ENCODE peak calls at places on chromosomes 11 and 22, in nine cellular contexts. V is RWPE1, O is lower lobe of right lung, Y is spleen, X is GM10248, B is astrocyte, G is mucosa of descending colon, L is OCI-LY7, A is right lobe of liver. N is an unnamed sample.

GRCh38 chr22:22520667-22521602 is 865 bp upstream of the ZNF280A start:
- DNase-seq in G (no peak), O (no peak), L (peak; percentile 12), X (no peak), B (no peak), A (no peak), Y (no peak), V (no peak), N (no peak)

GRCh38 chr11:66100272-66101037 is 30.4 kb downstream of the PACS1 start:
- DNase-seq in A (peak; percentile 70), O (peak; percentile 79), Y (peak; percentile 93), L (peak; percentile 86), B (peak; percentile 36), G (peak; percentile 62), X (peak; percentile 62), V (no peak), N (peak; percentile 48)

GRCh38 chr22:23251445-23252093 is 71.3 kb downstream of the BCR start:
- DNase-seq in A (peak; percentile 54), Y (no peak), L (no peak), O (no peak), G (no peak), B (peak; percentile 15), X (no peak), V (peak; percentile 38), N (peak; percentile 55)

GRCh38 chr11:6546735-6547134 is 49.7 kb downstream of the DNHD1 start:
- DNase-seq in L (no peak), G (no peak), X (no peak), Y (peak; percentile 45), A (no peak), O (no peak), V (no peak), B (no peak), N (no peak)

GRCh38 chr22:27866136-27867091 is 52.6 kb downstream of the PITPNB start:
- DNase-seq in B (peak; percentile 93), L (no peak), Y (no peak), A (peak; percentile 41), V (peak; percentile 71), O (no peak), X (no peak), G (no peak), N (peak; percentile 96)

GRCh38 chr22:20298803-20299735 is 20.8 kb downstream of the DGCR6L start:
- DNase-seq in Y (peak; percentile 95), L (peak; percentile 78), B (peak; percentile 57), V (peak; percentile 62), X (peak; percentile 80), A (peak; percentile 88), G (peak; percentile 91), O (peak; percentile 94), N (peak; percentile 56)

GRCh38 chr22:30453731-30454510 is 17.9 kb downstream of the SEC14L3 start:
- DNase-seq in G (no peak), A (no peak), L (no peak), X (no peak), O (peak; percentile 75), B (no peak), V (no peak), Y (no peak), N (no peak)

GRCh38 chr11:16690061-16690460 is 48.4 kb upstream of the C11orf58 start:
- DNase-seq in L (no peak), B (no peak), A (no peak), G (no peak), Y (no peak), O (no peak), V (no peak), X (no peak), N (no peak)

DNA sequence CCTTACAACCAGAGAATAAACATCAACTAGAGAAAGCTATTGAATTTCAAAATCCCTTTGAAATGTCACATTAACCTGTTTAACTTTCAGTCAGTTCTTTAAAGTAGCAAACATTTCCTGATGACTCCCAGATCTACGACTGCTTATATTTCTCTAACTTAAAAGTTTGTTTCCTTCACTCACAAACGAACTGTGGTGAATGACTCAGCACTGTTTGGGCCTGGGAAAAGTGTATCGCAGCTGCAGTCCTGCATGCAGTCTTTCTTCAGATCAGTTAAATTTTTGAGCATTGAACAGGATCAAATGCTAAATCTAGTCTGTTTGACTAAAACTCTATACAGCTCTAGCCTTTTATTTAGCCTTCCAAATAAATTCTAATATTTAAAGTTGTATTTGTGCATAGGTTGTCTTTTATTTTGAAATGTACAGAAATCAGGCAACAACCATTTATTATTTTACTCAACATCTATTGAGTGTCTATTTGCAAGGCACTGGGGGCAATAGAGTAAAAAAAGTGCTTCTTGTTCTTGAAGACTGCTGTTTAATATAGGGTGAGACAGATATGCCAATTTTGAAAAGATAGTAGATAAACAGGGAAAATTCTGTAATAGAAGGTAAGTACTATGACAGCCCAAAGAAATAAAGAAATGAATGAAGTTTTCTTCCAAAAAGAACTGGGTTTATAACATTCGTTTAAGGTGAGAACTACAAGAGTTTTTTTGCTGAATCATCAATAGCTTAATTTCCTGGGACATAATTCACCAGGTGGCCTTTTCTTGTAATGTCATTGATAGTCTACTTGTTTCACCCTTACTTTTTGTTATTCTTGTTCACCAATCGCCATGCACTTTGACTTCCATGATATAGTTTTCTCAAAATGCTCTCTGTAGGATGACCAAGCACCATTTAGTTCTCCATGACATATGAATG is 235.4 kb downstream of the METTL15 start:
- DNase-seq in L (no peak), V (peak; percentile 26), X (no peak), A (no peak), G (no peak), B (peak; percentile 88), Y (no peak), O (no peak), N (peak; percentile 77)
- TF ChIP-seq CTCF in L (no peak), V (no peak), X (no peak), A (no peak), G (no peak), B (no peak), Y (no peak), O (no peak), N (no peak)

GRCh38 chr11:64870176-64870892 is 8.1 kb downstream of the EHD1 start:
- DNase-seq in G (no peak), V (no peak), X (no peak), O (no peak), B (peak; percentile 75), A (no peak), Y (peak; percentile 88), L (no peak), N (peak; percentile 57)

GRCh38 chr11:64870893-64871849 is 7.2 kb downstream of the EHD1 start:
- DNase-seq in V (no peak), G (peak; percentile 67), L (no peak), O (no peak), X (no peak), B (no peak), A (no peak), Y (peak; percentile 80), N (no peak)

GRCh38 chr11:64868904-64869570 is 9.4 kb downstream of the EHD1 start:
- DNase-seq in X (no peak), V (peak; percentile 92), G (no peak), B (peak; percentile 93), A (no peak), O (no peak), Y (peak; percentile 84), L (peak; percentile 77), N (peak; percentile 92)

GRCh38 chr11:64867748-64868462 is 10.5 kb downstream of the EHD1 start:
- DNase-seq in O (no peak), A (no peak), Y (peak; percentile 79), V (peak; percentile 71), B (no peak), G (no peak), L (no peak), X (no peak), N (peak; percentile 82)

DNA sequence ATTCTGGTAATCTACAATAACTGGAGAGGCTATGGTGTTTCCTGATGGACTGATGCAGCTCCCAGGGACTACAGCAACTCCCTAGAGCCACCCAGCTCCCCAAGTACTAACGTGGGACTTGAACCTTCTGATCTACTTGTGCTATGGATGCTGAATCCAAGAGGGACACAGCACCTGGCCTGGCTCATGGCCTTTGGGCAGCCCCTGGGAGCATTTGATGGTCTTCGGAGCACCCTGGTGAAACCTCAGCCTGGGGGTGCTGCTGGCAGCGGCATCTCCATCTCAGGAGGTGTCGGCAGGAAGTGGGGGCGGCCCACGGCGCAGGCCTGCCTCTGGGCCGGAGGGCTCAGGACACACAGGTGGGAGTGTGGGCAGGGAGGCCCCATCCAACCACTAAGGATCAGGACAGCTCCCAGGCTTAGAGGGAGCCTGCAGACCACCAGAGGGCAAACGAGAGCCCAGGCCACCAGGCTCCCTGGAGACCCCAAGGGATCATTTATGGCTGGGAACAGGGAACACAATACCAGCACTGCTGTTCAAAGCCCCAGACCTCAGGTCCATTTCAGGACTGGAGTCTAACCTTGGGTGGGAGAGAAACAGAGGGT is 8.7 kb downstream of the EHD1 start:
- DNase-seq in A (no peak), L (no peak), B (no peak), X (no peak), O (no peak), G (no peak), V (no peak), Y (peak; percentile 86), N (no peak)
- TF ChIP-seq CTCF in A (no peak), L (peak; percentile 79), B (peak; percentile 6), X (peak; percentile 46), O (peak; percentile 26), G (no peak), V (no peak), Y (no peak), N (peak; percentile 24)

GRCh38 chr11:126390418-126390817 is 34.9 kb downstream of the ST3GAL4 start:
- DNase-seq in Y (no peak), V (no peak), A (no peak), G (no peak), L (no peak), B (no peak), O (no peak), X (no peak), N (no peak)

GRCh38 chr11:126393143-126393542 is 37.7 kb downstream of the ST3GAL4 start:
- DNase-seq in L (no peak), Y (peak; percentile 61), V (no peak), O (no peak), B (no peak), A (no peak), X (no peak), G (no peak), N (no peak)

GRCh38 chr11:126391286-126391954 is 35.9 kb downstream of the ST3GAL4 start:
- DNase-seq in V (no peak), X (no peak), O (no peak), L (no peak), B (no peak), A (no peak), Y (peak; percentile 67), G (no peak), N (no peak)

GRCh38 chr11:126392638-126393023 is 37.1 kb downstream of the ST3GAL4 start:
- DNase-seq in B (no peak), X (no peak), L (no peak), V (no peak), A (no peak), Y (peak; percentile 43), G (no peak), O (no peak), N (no peak)

GRCh38 chr11:126391970-126392637 is 36.6 kb downstream of the ST3GAL4 start:
- DNase-seq in B (no peak), X (no peak), G (no peak), O (no peak), A (no peak), V (no peak), L (peak; percentile 38), Y (peak; percentile 78), N (peak; percentile 91)
- TF ChIP-seq CTCF in B (no peak), X (no peak), G (no peak), O (peak; percentile 11), A (no peak), V (no peak), L (peak; percentile 54), Y (no peak), N (no peak)

DNA sequence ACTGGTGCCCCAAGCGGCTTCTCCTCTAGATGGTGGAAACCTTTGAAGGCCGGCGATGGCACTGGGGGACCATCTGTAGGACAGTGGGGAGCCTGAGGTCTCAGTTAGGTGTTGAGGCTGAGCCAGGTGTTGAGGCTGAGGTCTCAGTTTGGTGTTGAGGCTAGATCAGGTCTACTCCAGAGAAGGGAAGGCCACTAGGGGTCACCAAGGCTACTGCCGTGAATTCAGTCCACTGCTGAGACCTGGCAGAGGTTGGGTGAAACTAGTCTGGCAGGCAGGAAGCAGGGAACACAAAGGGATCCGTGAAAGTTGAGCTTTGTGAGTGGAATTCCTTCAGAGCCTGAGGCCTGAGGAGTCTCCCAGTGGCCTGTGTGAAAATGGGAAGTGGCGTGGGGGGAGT is 123.8 kb upstream of the FGF3 start:
- DNase-seq in X (no peak), B (no peak), Y (peak; percentile 55), V (no peak), O (peak; percentile 16), G (peak; percentile 10), L (no peak), A (peak; percentile 51), N (no peak)
- TF ChIP-seq CTCF in X (peak; percentile 23), B (no peak), Y (no peak), V (no peak), O (no peak), G (no peak), L (no peak), A (peak; percentile 41), N (no peak)